ENCODE peak calls at places on chromosomes 4 and X, in four cellular contexts. Y is HepG2, H is A549, Z is K562. W is an unnamed sample.

GRCh38 chr4:15695240-15695699 is 7.6 kb upstream of the BST1 start:
- DNase-seq in Y (no peak), H (peak), Z (no peak), W (no peak)

GRCh38 chrX:2397648-2398340 is 103.0 kb downstream of the DHRSX start:
- DNase-seq in Y (no peak), H (no peak), Z (no peak), W (no peak)

GRCh38 chrX:57817302-57817701 is 93.0 kb downstream of the ZXDA start:
- DNase-seq in Y (no peak), H (no peak), Z (peak), W (no peak)

GRCh38 chr4:48909697-48910096 is 3.1 kb upstream of the OCIAD2 start:
- DNase-seq in Y (no peak), H (peak), Z (no peak), W (no peak)

GRCh38 chrX:30812326-30812725 is 76.7 kb downstream of the TAB3 start:
- DNase-seq in Y (peak), H (no peak), Z (no peak), W (no peak)

GRCh38 chr4:3701271-3702083 is 64.7 kb upstream of the ADRA2C start:
- DNase-seq in Y (no peak), H (no peak), Z (no peak), W (no peak)

GRCh38 chr4:76301068-76301774 is 5.3 kb upstream of the STBD1 start:
- DNase-seq in Y (peak), H (peak), Z (peak), W (peak)

GRCh38 chr4:83342476-83342875 is 7.8 kb upstream of the HPSE start:
- DNase-seq in Y (no peak), H (no peak), Z (no peak), W (no peak)

GRCh38 chr4:177441061-177441802 is 1.0 kb downstream of the AGA start:
- DNase-seq in Y (peak), H (peak), Z (peak), W (peak)

GRCh38 chr4:185201983-185202962 is 1.5 kb downstream of the CFAP97 start:
- DNase-seq in Y (peak), H (no peak), Z (peak), W (no peak)

GRCh38 chr4:126051709-126052424 is 737.1 kb downstream of the FAT4 start:
- DNase-seq in Y (no peak), H (no peak), Z (no peak), W (no peak)

GRCh38 chr4:86497980-86498379 is 96.1 kb upstream of the PTPN13 start:
- DNase-seq in Y (no peak), H (no peak), Z (no peak), W (no peak)

GRCh38 chrX:118554511-118554910 is 58.9 kb downstream of the DOCK11 start:
- DNase-seq in Y (no peak), H (no peak), Z (no peak), W (no peak)

GRCh38 chr4:181896609-181897008 is 346.6 kb upstream of the TENM3 start:
- DNase-seq in Y (no peak), H (no peak), Z (no peak), W (no peak)

GRCh38 chr4:8200302-8200975 is 1.3 kb downstream of the SH3TC1 start:
- DNase-seq in Y (no peak), H (no peak), Z (peak), W (no peak)

GRCh38 chr4:94452476-94453300 is 946 bp downstream of the PDLIM5 start:
- DNase-seq in Y (peak), H (peak), Z (peak), W (no peak)

DNA sequence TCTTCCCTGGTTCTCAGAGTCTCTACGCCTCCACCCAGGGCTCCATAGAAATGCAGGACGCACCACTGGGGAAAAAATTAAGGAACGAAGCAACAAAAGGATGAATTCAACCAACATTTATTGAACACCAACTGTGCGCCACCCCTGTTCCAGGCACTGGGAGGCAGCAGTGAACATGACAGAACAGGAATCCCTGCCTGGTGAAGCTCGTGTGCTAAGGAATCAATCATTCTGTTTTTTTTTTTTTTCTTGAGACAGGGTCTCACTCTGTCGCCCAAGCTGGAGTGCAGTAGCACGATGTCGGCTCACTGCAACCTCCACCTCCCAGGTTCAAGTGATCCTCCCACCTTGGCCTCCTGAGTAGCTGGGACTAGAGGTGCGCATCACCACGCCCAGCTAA is 1.9 kb upstream of the FTSJ1 start:
- DNase-seq in Y (no peak), H (peak), Z (no peak), W (no peak)
- TF ChIP-seq CHD4 in Y (no peak), H (no peak), Z (no peak), W (no peak)

DNA sequence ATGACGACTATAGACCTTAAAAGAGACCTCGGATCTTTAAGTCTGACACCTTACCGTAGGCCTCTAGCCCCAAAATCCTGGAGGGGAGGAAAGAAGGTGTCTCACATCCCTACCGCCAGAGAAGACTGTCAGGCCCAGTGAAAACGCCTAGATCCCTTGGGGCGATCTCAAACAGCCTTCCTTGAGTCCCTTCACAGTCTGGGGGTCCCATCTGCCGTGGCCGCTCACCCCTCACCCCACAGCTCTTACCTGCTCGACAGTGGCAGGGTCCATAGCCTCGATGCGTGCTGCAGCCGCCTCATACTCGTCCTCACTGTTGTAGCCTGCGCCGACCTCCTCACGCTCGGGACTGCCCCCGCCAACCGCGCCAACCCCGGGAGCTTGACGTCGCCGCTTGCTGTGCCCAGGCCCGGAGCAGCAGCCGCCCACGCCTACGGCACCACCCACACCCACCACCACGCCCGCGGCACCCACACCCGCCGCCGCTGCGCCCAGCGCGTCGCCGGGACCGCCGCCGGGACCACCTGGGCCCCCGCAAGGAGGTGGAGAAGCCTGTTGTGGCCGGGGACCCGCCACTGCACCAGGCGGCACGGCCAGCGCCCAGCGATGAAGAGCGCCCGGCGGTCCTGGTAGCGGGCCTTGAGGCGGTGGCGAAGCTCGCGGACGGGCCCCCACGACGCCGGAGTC is 536 bp downstream of the OTUD5 start:
- DNase-seq in Y (no peak), H (no peak), Z (no peak), W (no peak)
- TF ChIP-seq CHD2 in Y (no peak), H (no peak), Z (no peak), W (no peak)

GRCh38 chr4:78660559-78660958 is 109.0 kb downstream of the ANXA3 start:
- DNase-seq in Y (no peak), H (no peak), Z (no peak), W (no peak)
- TF ChIP-seq CHD4 in Y (no peak), H (no peak), Z (no peak), W (no peak)

DNA sequence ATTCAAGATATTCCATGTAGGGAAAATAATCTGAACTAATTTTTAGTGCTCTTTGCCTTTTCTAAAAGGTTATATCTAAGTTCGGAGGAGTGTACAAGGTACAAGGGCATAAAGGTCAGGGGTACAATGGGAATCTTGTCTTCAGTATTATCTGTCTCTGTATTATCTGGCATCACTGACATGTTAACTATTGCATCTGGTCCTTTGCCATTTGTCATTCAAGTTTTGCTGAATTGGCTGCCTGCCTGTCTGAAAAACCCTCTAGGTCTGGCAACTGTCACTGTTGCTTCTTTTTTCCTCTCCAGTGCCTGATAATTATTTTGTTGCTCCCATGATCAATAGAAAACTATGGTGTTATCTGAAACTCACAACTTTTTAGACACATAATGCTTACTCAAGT is 112.5 kb upstream of the STK26 start:
- DNase-seq in Y (no peak), H (no peak), Z (no peak), W (no peak)
- TF ChIP-seq CHD2 in Y (no peak), H (no peak), Z (no peak), W (no peak)

DNA sequence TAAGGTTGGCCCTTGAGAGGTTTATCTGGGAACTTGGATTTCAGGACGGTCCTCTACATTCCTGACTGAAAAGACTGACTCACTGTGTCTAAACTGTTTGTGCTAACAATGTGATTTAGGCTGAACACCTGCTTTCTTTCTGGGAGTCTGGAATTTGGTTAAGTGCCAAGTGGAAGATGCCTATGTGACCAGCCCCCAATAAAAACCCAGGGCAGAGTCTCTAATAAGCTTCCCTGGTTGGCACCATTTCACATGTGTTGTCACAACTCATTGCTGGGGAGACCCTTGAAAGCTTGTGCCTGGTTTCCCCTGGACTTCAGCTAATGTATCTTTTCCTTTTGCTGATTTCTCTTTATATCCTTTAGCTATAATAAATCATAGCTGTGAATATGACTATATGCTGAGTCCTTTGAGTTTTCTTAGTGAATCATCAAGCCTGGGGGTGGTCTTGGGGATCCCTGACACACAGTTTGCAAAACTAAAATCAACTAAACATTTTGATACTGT is 55.1 kb downstream of the GPR82 start:
- DNase-seq in Y (peak), H (peak), Z (no peak), W (no peak)
- TF ChIP-seq CHD4 in Y (no peak), H (no peak), Z (no peak), W (no peak)

GRCh38 chr4:1297456-1298325 is 8.0 kb downstream of the MAEA start:
- DNase-seq in Y (no peak), H (no peak), Z (no peak), W (no peak)
- TF ChIP-seq CHD2 in Y (no peak), H (no peak), Z (no peak), W (no peak)

GRCh38 chr4:156969136-156969535 is 2.5 kb downstream of the PDGFC start:
- DNase-seq in Y (no peak), H (no peak), Z (no peak), W (no peak)

GRCh38 chr4:156971168-156971601 is 414 bp downstream of the PDGFC start:
- DNase-seq in Y (no peak), H (no peak), Z (no peak), W (no peak)

GRCh38 chr4:156970501-156971167 is 965 bp downstream of the PDGFC start:
- DNase-seq in Y (peak), H (peak), Z (no peak), W (no peak)

GRCh38 chr4:156971623-156972369 is at the start of gene PDGFC:
- DNase-seq in Y (peak), H (peak), Z (peak), W (no peak)

DNA sequence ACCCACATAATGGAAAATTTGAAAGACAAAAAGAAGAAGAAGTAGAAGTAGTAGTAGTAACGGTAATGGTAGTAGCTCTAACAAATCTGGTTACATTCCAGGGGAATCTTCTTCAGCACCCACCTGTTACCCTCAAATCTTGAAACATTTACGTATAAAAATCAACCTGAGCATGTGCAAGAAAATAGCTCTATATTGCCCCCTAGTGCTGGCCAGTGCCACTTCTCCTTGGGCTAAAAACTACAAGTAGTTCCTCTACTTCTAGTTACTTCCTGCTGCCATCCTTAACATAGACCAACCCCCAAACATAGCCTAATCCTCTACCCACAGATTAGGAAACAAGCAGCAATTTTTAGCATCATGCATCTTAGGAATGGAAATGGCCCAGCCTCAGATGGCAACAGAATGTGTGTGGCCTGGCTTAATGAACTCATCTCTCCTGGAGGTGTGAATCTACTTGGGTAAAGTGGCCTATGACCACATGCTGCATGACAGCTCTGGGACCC is 3.1 kb downstream of the PDGFC start:
- DNase-seq in Y (peak), H (peak), Z (peak), W (no peak)
- TF ChIP-seq CHD4 in Y (no peak), H (no peak), Z (no peak), W (no peak)

DNA sequence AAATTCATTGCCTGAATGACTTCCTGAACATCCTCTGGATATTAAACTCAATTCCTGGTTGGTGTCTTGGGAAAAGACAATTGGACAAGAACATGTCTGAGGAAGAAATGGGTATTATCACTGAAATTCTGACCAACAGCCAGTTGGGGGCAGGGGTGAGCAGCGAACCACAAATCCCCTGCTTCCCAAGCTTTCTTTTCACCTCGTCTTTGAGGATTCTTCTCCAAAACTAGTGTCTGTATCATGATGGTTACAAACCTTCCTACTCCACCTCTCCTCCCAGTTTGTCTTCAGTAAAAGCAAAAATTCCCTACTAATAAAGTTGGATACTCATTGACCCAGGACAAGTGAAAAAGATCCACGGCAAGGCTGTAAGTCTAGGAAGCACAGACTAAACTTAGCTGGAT is 48.3 kb upstream of the WDR1 start:
- DNase-seq in Y (peak), H (peak), Z (peak), W (no peak)
- TF ChIP-seq CHD2 in Y (no peak), H (no peak), Z (no peak), W (no peak)